ENCODE peak calls at places on chromosomes 5 and 9, in four cellular contexts. P, J, A and Y are unnamed samples.

GRCh38 chr5:33223563-33224305 is 217.0 kb upstream of the TARS1 start:
- DNase-seq in P (no peak), J (no peak), A (no peak), Y (no peak)

GRCh38 chr5:26009742-26010141 is 1028.6 kb downstream of the CDH9 start:
- DNase-seq in P (no peak), J (no peak), A (peak; percentile 74), Y (no peak)

GRCh38 chr5:168286386-168286785 is 5.1 kb upstream of the WWC1 start:
- DNase-seq in P (no peak), J (no peak), A (peak; percentile 86), Y (peak; percentile 35)

GRCh38 chr5:158017433-158017832 is 158.5 kb upstream of the CLINT1 start:
- DNase-seq in P (no peak), J (no peak), A (no peak), Y (no peak)

GRCh38 chr9:80995759-80996158 is 693.6 kb downstream of the TLE1 start:
- DNase-seq in P (no peak), J (peak; percentile 36), A (no peak), Y (no peak)

GRCh38 chr9:133986061-133986460 is 6.1 kb downstream of the VAV2 start:
- DNase-seq in P (peak; percentile 23), J (no peak), A (no peak), Y (no peak)

GRCh38 chr9:134652291-134653225 is 11.0 kb downstream of the COL5A1 start:
- DNase-seq in P (no peak), J (no peak), A (no peak), Y (no peak)

GRCh38 chr5:73454379-73455036 is 5.9 kb upstream of the FOXD1 start:
- DNase-seq in P (no peak), J (peak; percentile 58), A (peak; percentile 95), Y (no peak)

GRCh38 chr9:136922540-136922939 is 22.0 kb downstream of the FBXW5 start:
- DNase-seq in P (no peak), J (no peak), A (no peak), Y (no peak)

GRCh38 chr9:100104314-100104713 is 5.3 kb downstream of the INVS start:
- DNase-seq in P (no peak), J (no peak), A (peak; percentile 21), Y (no peak)

GRCh38 chr9:137286980-137287383 is 9.5 kb downstream of the TOR4A start:
- DNase-seq in P (peak; percentile 74), J (peak; percentile 67), A (peak; percentile 83), Y (no peak)

GRCh38 chr5:65774346-65774745 is 52.3 kb downstream of the NLN start:
- DNase-seq in P (no peak), J (peak; percentile 66), A (no peak), Y (no peak)

GRCh38 chr9:78612089-78612488 is 315.2 kb downstream of the PSAT1 start:
- DNase-seq in P (no peak), J (no peak), A (no peak), Y (no peak)

GRCh38 chr9:92983984-92984589 is 36.8 kb downstream of the FGD3 start:
- DNase-seq in P (no peak), J (no peak), A (peak; percentile 70), Y (no peak)

GRCh38 chr5:1887400-1888360 is 5.0 kb upstream of the IRX4 start:
- DNase-seq in P (peak; percentile 45), J (no peak), A (peak; percentile 45), Y (no peak)

GRCh38 chr5:1888541-1889251 is 6.0 kb upstream of the IRX4 start:
- DNase-seq in P (peak; percentile 38), J (no peak), A (no peak), Y (no peak)

GRCh38 chr5:1885476-1885755 is 2.7 kb upstream of the IRX4 start:
- DNase-seq in P (peak; percentile 21), J (no peak), A (peak; percentile 13), Y (no peak)

GRCh38 chr5:1885777-1886633 is 3.3 kb upstream of the IRX4 start:
- DNase-seq in P (peak; percentile 42), J (no peak), A (peak; percentile 18), Y (no peak)

DNA sequence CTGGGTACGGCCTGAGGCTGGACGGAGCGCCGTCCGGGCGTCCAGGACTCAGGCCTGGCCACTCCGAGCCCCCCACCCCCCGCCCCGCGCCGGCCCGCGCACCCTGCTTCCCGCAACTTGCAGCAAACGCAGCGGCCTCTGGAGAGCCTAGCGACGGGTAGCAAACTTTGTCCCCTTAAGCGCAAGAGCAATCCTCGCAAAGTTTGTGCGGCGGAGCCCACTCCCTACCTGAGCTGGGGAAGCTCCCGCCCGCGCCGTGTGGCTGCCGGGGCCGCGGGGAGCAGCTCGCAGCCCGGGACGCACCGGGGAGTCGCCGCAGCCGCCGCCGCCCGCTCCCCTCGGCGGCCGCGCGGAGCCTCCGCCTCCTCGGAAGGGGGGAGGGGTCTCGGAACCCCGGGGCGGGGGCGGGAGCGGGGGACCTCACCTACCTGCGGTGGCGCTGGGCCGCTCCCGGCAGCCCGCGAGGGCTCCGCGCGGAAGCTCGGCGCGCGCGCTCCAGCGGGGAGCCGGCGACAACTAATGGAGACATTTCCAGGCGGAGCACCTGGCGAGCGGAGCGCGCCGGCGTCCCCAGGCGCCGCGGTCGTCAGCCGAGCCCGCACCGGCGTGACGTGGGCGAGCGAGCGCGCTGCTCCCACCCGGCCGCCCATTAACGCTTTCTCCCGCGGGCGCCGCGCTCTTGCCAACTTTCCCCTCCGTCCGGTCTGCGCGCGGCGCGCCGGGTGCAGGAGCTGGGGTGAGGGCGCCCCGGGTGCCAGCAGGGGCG is 4.1 kb upstream of the IRX4 start:
- DNase-seq in P (peak; percentile 29), J (no peak), A (peak; percentile 8), Y (no peak)
- H3K4me3 ChIP-seq in P (peak overlapping the region; percentile 8), J (peak overlapping the region; percentile 34), A (no peak overlapping the region), Y (no peak overlapping the region)

GRCh38 chr9:71446499-71447411 is 321.6 kb downstream of the CEMIP2 start:
- DNase-seq in P (peak; percentile 59), J (peak; percentile 57), A (peak; percentile 95), Y (no peak)
- H3K4me3 ChIP-seq in P (no peak overlapping the region), J (peak overlapping the region; percentile 44), A (peak overlapping the region; percentile 49), Y (peak overlapping the region; percentile 14)

DNA sequence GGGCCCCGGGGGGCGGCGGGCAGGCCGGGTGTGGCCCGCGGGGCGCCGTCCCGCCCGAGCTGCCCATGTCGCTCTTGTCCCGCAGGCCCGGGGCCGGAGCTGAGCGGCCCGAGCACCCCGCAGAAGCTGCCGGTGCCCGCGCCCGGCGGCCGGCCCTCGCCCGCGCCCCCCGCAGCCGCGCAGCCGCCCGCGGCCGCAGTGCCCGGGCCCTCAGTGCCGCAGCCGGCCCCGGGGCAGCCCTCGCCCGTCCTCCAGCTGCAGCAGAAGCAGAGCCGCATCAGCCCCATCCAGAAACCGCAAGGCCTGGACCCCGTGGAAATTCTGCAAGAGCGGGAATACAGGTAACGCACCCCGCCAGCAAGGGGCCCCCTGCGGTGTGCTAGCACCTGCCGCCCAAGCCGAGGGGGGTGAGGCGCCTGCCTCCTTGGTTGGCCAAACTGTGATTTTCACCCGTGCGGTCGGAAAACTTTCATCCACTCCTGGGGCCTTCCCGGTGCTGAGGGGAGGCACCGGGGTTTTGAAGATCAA is 32.1 kb downstream of the SMARCA2 start:
- DNase-seq in P (peak; percentile 45), J (no peak), A (no peak), Y (no peak)
- H3K4me3 ChIP-seq in P (no peak overlapping the region), J (no peak overlapping the region), A (no peak overlapping the region), Y (no peak overlapping the region)

GRCh38 chr5:153533546-153533945 is 43.1 kb downstream of the GRIA1 start:
- DNase-seq in P (no peak), J (no peak), A (no peak), Y (no peak)

GRCh38 chr5:153525536-153525935 is 35.1 kb downstream of the GRIA1 start:
- DNase-seq in P (no peak), J (no peak), A (no peak), Y (no peak)

GRCh38 chr5:153534102-153534501 is 43.6 kb downstream of the GRIA1 start:
- DNase-seq in P (no peak), J (no peak), A (no peak), Y (no peak)

DNA sequence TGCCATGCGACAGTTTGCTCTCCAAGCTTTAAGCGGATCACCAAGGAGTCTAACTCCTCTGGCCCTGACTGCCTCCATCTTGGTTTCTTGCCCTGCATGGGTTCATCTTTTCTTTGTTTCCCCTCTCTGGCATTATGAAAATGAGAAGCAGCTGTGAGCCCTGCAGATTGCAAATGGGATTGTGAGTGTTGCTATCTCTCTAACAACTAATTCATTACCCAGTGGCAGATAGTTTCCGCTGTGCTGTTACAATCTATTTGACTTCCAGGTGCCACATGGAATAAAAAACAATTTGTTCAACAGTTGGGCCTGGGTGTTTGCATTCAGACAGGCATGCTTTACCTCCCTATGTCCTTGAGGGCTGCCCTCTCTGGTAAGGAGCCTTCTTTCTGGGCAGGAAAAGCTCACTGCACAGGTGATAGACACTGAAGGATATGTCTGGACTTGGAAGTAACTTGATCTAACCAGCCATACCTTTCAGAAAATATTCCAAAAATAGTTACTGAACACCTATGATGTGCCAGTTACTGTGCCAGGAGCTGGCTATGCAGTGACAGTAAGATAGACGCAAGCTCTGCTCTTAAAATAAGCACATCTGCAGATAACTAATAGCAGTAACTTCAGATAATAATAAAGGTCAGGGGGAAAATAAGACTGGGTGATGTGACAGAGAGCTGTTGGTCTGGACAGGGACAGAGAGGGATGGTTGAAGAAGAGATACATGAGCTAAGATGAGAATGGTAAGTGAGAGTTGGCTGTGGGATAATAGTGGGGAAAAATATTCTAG is 40.1 kb downstream of the GRIA1 start:
- DNase-seq in P (no peak), J (no peak), A (peak; percentile 32), Y (no peak)
- H3K4me3 ChIP-seq in P (no peak overlapping the region), J (no peak overlapping the region), A (no peak overlapping the region), Y (no peak overlapping the region)

DNA sequence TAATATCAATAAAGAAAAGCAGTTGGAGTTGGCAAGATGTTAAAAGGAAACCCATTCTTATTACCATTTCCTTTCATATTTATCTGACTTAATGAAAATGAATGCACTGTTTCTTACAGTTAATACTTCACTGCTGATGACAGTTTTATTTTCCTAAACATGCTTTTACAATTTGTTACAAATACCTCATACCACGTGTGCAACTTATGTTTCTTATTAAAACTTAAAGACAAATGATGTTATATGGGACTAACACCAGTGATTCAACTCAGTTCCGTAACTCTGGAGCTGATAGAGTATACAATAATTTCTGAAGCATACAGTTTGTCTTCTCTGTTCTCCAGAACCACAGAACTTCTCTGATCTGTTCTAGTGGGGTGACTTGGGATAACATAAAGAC is 1258.9 kb upstream of the C9orf72 start:
- DNase-seq in P (no peak), J (no peak), A (no peak), Y (no peak)
- H3K4me3 ChIP-seq in P (no peak overlapping the region), J (no peak overlapping the region), A (no peak overlapping the region), Y (no peak overlapping the region)

GRCh38 chr5:180799902-180800801 is 2.5 kb downstream of the MGAT1 start:
- DNase-seq in P (no peak), J (peak; percentile 52), A (peak; percentile 47), Y (no peak)
- H3K4me3 ChIP-seq in P (peak overlapping the region; percentile 72), J (no peak overlapping the region), A (no peak overlapping the region), Y (no peak overlapping the region)

GRCh38 chr9:121599872-121600585 is 51.4 kb upstream of the DAB2IP start:
- DNase-seq in P (peak; percentile 71), J (no peak), A (no peak), Y (no peak)

GRCh38 chr9:121598167-121599000 is 53.0 kb upstream of the DAB2IP start:
- DNase-seq in P (peak; percentile 92), J (peak; percentile 69), A (peak; percentile 98), Y (no peak)

GRCh38 chr9:121599186-121599871 is 52.1 kb upstream of the DAB2IP start:
- DNase-seq in P (peak; percentile 91), J (peak; percentile 21), A (peak; percentile 93), Y (no peak)

GRCh38 chr9:121603028-121603427 is 48.4 kb upstream of the DAB2IP start:
- DNase-seq in P (no peak), J (no peak), A (no peak), Y (no peak)

GRCh38 chr9:121601234-121601633 is 50.2 kb upstream of the DAB2IP start:
- DNase-seq in P (no peak), J (peak; percentile 21), A (no peak), Y (no peak)
- H3K4me3 ChIP-seq in P (no peak overlapping the region), J (no peak overlapping the region), A (no peak overlapping the region), Y (no peak overlapping the region)